ENCODE peak calls at places on chromosomes 1 and 21, in ten cellular contexts. K is NB4, E is tibial nerve, H is body of pancreas, F is adrenal gland, M is thyroid gland, U is stomach, O is breast epithelium, V is A549, J is GM12878. T is an unnamed sample.
A peak's percentile ranks its signal among the peaks of the same experiment; 100 is the strongest.

GRCh38 chr1:14522331-14523241 is 75.9 kb upstream of the KAZN start:
- DNase-seq in K (peak; percentile 19), E (peak; percentile 33), H (peak; percentile 41), F (peak; percentile 20), M (no peak), U (no peak), O (no peak), V (no peak), J (no peak), T (peak; percentile 90)

GRCh38 chr1:8083739-8084484 is 57.8 kb upstream of the ERRFI1 start:
- DNase-seq in K (no peak), E (no peak), H (no peak), F (peak; percentile 39), M (no peak), U (no peak), O (no peak), V (no peak), J (no peak), T (no peak)

GRCh38 chr1:99754055-99754626 is 12.3 kb downstream of the FRRS1 start:
- DNase-seq in K (no peak), E (no peak), H (no peak), F (no peak), M (no peak), U (no peak), O (no peak), V (no peak), J (no peak), T (no peak)

GRCh38 chr1:116842654-116843053 is 67.1 kb upstream of the PTGFRN start:
- DNase-seq in K (no peak), E (no peak), H (peak; percentile 37), F (no peak), M (no peak), U (no peak), O (no peak), V (no peak), J (no peak), T (no peak)

GRCh38 chr1:168498159-168498609 is 45.6 kb downstream of the XCL2 start:
- DNase-seq in K (no peak), E (no peak), H (no peak), F (no peak), M (no peak), U (no peak), O (no peak), V (no peak), J (no peak), T (peak; percentile 72)

GRCh38 chr1:166950156-166950555 is 25.2 kb downstream of the ILDR2 start:
- DNase-seq in K (no peak), E (no peak), H (no peak), F (no peak), M (no peak), U (no peak), O (no peak), V (no peak), J (no peak), T (no peak)

GRCh38 chr21:37737497-37737896 is 178.8 kb downstream of the KCNJ6 start:
- DNase-seq in K (peak; percentile 9), E (no peak), H (no peak), F (no peak), M (no peak), U (no peak), O (no peak), V (no peak), J (no peak), T (no peak)

GRCh38 chr1:4931486-4931885 is 277.1 kb downstream of the AJAP1 start:
- DNase-seq in K (no peak), E (no peak), H (no peak), F (peak; percentile 45), M (no peak), U (no peak), O (peak; percentile 35), V (no peak), J (no peak), T (no peak)

GRCh38 chr21:32653326-32653901 is 41.2 kb upstream of the CFAP298 start:
- DNase-seq in K (peak; percentile 50), E (no peak), H (no peak), F (no peak), M (no peak), U (no peak), O (no peak), V (peak; percentile 9), J (no peak), T (no peak)

GRCh38 chr1:17597651-17598050 is 58.2 kb downstream of the ARHGEF10L start:
- DNase-seq in K (no peak), E (no peak), H (no peak), F (no peak), M (no peak), U (no peak), O (no peak), V (no peak), J (no peak), T (no peak)
- TF ChIP-seq POLR2A in K (no peak), E (no peak), H (no peak), F (no peak), M (no peak), U (no peak), O (no peak), V (no peak), J (no peak), T (no peak)

GRCh38 chr1:151510020-151510405 is 1.2 kb upstream of the CGN start:
- DNase-seq in K (no peak), E (no peak), H (no peak), F (no peak), M (no peak), U (no peak), O (no peak), V (no peak), J (no peak), T (peak; percentile 13)
- TF ChIP-seq POLR2A in K (no peak), E (no peak), H (no peak), F (no peak), M (no peak), U (no peak), O (no peak), V (no peak), J (no peak), T (no peak)

GRCh38 chr1:160520582-160520981 is 2.5 kb downstream of the SLAMF6 start:
- DNase-seq in K (no peak), E (no peak), H (no peak), F (no peak), M (no peak), U (no peak), O (no peak), V (no peak), J (no peak), T (no peak)

GRCh38 chr1:160522136-160522535 is 919 bp downstream of the SLAMF6 start:
- DNase-seq in K (no peak), E (no peak), H (no peak), F (no peak), M (no peak), U (no peak), O (no peak), V (no peak), J (no peak), T (no peak)

GRCh38 chr1:160520999-160521398 is 2.1 kb downstream of the SLAMF6 start:
- DNase-seq in K (no peak), E (no peak), H (no peak), F (no peak), M (no peak), U (no peak), O (no peak), V (no peak), J (no peak), T (no peak)

GRCh38 chr1:160521554-160521953 is 1.5 kb downstream of the SLAMF6 start:
- DNase-seq in K (no peak), E (no peak), H (no peak), F (no peak), M (no peak), U (no peak), O (no peak), V (no peak), J (no peak), T (no peak)

DNA sequence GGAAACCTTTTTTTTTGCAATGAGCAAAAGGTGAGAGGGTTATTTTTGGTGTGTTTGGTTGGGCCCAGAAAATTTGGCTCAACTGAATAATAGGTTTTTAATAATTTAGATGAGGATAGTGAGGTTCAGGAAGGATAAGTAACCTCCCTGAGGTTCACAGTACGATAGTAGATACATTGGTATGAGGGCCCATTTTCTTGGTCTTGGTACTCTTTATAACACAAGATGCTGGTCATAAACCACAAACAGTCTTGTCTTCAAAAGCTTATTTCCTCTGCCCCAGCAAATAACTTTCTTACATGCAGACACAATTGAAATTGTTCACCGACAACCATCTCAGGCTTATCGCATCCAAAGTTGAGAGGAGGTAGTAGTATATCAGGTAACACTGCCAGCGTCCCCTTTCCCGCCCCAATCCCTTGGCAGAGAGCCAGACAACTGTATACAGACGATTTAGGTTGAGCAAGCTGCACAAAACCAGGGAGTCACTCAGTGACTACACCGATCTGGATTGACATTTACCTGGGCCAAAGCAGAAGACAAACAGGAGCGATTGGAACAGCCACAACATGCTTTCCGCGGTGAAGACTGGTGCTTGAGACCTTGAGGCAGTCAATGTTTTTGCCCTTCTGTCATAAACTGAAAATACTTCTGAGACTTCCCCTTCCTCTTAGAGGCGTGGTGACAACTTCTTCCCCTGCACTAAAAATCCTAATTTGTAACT is at the start of gene SLAMF6:
- DNase-seq in K (peak; percentile 24), E (no peak), H (no peak), F (no peak), M (no peak), U (no peak), O (no peak), V (no peak), J (peak; percentile 59), T (no peak)
- TF ChIP-seq POLR2A in K (no peak), E (no peak), H (no peak), F (no peak), M (no peak), U (no peak), O (no peak), V (no peak), J (peak; percentile 87), T (no peak)

GRCh38 chr1:1308756-1309524 is 543 bp downstream of the PUSL1 start:
- DNase-seq in K (peak; percentile 51), E (no peak), H (peak; percentile 60), F (no peak), M (peak; percentile 57), U (no peak), O (no peak), V (no peak), J (no peak), T (peak; percentile 82)
- TF ChIP-seq POLR2A in K (no peak), E (peak; percentile 10), H (no peak), F (no peak), M (no peak), U (no peak), O (no peak), V (no peak), J (peak; percentile 27), T (no peak)

DNA sequence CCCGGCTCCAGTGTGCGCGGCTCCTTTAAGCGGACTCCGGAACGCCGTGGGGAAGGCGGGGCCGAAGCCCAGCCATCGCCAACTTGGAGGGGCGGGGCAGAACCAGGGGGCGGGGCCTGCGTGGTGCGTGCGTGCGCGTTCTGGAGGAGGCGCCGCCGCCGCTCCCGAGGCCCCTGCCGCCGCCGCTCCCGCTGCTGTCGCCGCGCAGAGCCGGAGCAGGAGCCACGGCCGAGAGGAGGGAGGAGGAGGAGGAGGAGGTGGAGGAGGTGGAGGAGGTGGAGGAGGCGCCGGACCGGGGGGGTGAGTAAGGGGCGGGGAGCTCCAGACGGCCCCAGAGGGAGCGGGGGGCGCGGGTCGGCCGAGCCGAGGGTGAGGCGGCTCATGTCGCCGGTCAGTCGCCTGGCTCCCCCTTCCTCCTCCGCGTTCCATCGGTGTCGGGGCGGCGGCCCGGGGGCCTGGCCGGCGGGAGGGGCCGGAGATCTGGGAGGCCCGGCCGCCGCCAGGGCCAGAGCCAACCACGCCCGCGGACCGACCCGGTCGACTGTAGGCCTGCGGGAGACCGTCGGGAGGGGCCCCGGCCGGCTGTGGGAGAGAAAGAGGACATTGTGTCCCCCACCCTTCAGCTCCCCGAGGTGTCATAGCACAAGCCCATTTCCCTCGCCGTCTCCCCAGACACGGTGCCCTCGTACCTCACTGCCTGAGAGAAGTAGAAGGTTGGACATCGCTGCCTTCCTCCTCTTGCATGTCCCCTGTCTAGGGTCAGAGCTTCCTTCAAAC is at the start of gene RAP1A:
- DNase-seq in K (peak; percentile 92), E (peak; percentile 96), H (peak; percentile 96), F (peak; percentile 94), M (peak; percentile 96), U (peak; percentile 97), O (peak; percentile 88), V (peak; percentile 80), J (peak; percentile 55), T (peak; percentile 98)
- TF ChIP-seq POLR2A in K (peak; percentile 54), E (peak; percentile 57), H (peak; percentile 48), F (peak; percentile 76), M (peak; percentile 84), U (no peak), O (peak; percentile 65), V (peak; percentile 54), J (peak; percentile 84), T (peak; percentile 60)